ENCODE peak calls at places on chromosomes 16 and 17, in five cellular contexts. O is hypothalamus; V is left kidney; W is activated naive CD4-positive, alpha-beta T cell treated with anti-CD3 and anti-CD28 coated beads for 36 hours; C is endothelial cell of umbilical vein. J is an unnamed sample.

GRCh38 chr16:76535-77272 is 1.3 kb upstream of the MPG start:
- DNase-seq in O (no peak), V (peak; percentile 36), W (peak; percentile 37), C (peak; percentile 75), J (no peak)

GRCh38 chr17:73551756-73552155 is 92.5 kb downstream of the SDK2 start:
- DNase-seq in O (no peak), V (peak; percentile 80), W (peak; percentile 35), C (no peak), J (no peak)

GRCh38 chr17:49201481-49201927 is 8.9 kb downstream of the GNGT2 start:
- DNase-seq in O (no peak), V (no peak), W (no peak), C (peak; percentile 69), J (no peak)

GRCh38 chr17:15649861-15650391 is 30.4 kb upstream of the FBXW10B start:
- DNase-seq in O (no peak), V (no peak), W (no peak), C (peak; percentile 79), J (no peak)

GRCh38 chr17:57657211-57657610 is 87.9 kb downstream of the CCDC182 start:
- DNase-seq in O (peak; percentile 54), V (no peak), W (no peak), C (no peak), J (peak; percentile 12)

GRCh38 chr17:70168979-70169706 is at the start of gene KCNJ2:
- DNase-seq in O (peak; percentile 88), V (peak; percentile 96), W (peak; percentile 56), C (peak; percentile 93), J (peak; percentile 86)

GRCh38 chr17:50843150-50843905 is 7.9 kb downstream of the WFIKKN2 start:
- DNase-seq in O (no peak), V (no peak), W (no peak), C (no peak), J (no peak)

GRCh38 chr17:74739227-74739831 is 2.3 kb downstream of the RAB37 start:
- DNase-seq in O (no peak), V (no peak), W (no peak), C (no peak), J (no peak)

GRCh38 chr16:66911801-66912200 is 6.9 kb downstream of the CDH16 start:
- DNase-seq in O (no peak), V (no peak), W (no peak), C (no peak), J (no peak)

GRCh38 chr17:68437979-68438877 is 19.1 kb downstream of the WIPI1 start:
- DNase-seq in O (no peak), V (no peak), W (peak; percentile 63), C (peak; percentile 79), J (no peak)

GRCh38 chr17:57563968-57564367 is 181.1 kb downstream of the CCDC182 start:
- DNase-seq in O (peak; percentile 40), V (peak; percentile 84), W (no peak), C (no peak), J (no peak)

GRCh38 chr16:88316941-88317618 is 65.7 kb upstream of the ZNF469 start:
- DNase-seq in O (no peak), V (no peak), W (no peak), C (no peak), J (no peak)

GRCh38 chr16:56450275-56450889 is 750 bp downstream of the NUDT21 start:
- DNase-seq in O (no peak), V (peak; percentile 27), W (peak; percentile 21), C (peak; percentile 42), J (no peak)

GRCh38 chr16:5033256-5034166 is at the start of gene NAGPA:
- DNase-seq in O (peak; percentile 89), V (peak; percentile 95), W (peak; percentile 92), C (peak; percentile 81), J (peak; percentile 91)

GRCh38 chr17:3924421-3925350 is 8.4 kb upstream of the P2RX1 start:
- DNase-seq in O (no peak), V (peak; percentile 59), W (no peak), C (no peak), J (no peak)

GRCh38 chr17:41666336-41666680 is 22.4 kb upstream of the EIF1 start:
- DNase-seq in O (peak; percentile 43), V (peak; percentile 69), W (peak; percentile 88), C (peak; percentile 71), J (peak; percentile 67)

GRCh38 chr16:83400234-83400633 is 407.5 kb upstream of the HSBP1 start:
- DNase-seq in O (no peak), V (peak; percentile 59), W (no peak), C (no peak), J (no peak)

GRCh38 chr17:17792551-17793377 is 44.0 kb downstream of the SREBF1 start:
- DNase-seq in O (peak; percentile 64), V (peak; percentile 85), W (peak; percentile 82), C (peak; percentile 62), J (no peak)